ENCODE peak calls at places on chromosome 20, in six cellular contexts. X, F, P, T, J and A are unnamed samples. For H3K36me3, the result is how much of the 10 kb centered on the place peaks cover.

GRCh38 chr20:3239026-3239866 is at the start of gene SLC4A11:
- DNase-seq in X (peak), F (peak), P (peak), T (no peak), J (peak), A (no peak)

GRCh38 chr20:43352996-43353395 is 104.7 kb upstream of the SRSF6 start:
- DNase-seq in X (no peak), F (no peak), P (no peak), T (no peak), J (no peak), A (no peak)

GRCh38 chr20:17083738-17084137 is 143.1 kb upstream of the PCSK2 start:
- DNase-seq in X (no peak), F (no peak), P (no peak), T (no peak), J (no peak), A (no peak)

GRCh38 chr20:11845311-11845710 is 72.4 kb upstream of the BTBD3 start:
- DNase-seq in X (no peak), F (no peak), P (no peak), T (no peak), J (no peak), A (no peak)

GRCh38 chr20:51062065-51062464 is 39.2 kb upstream of the KCNG1 start:
- DNase-seq in X (no peak), F (no peak), P (no peak), T (no peak), J (no peak), A (no peak)

GRCh38 chr20:57433658-57434389 is 42.6 kb downstream of the RBM38 start:
- DNase-seq in X (no peak), F (no peak), P (no peak), T (no peak), J (no peak), A (no peak)

GRCh38 chr20:63498950-63499332 is at the start of gene EEF1A2:
- DNase-seq in X (no peak), F (no peak), P (no peak), T (no peak), J (no peak), A (no peak)

GRCh38 chr20:57772349-57772964 is 62.6 kb upstream of the PMEPA1 start:
- DNase-seq in X (no peak), F (no peak), P (peak), T (no peak), J (no peak), A (no peak)

GRCh38 chr20:675453-676314 is at the start of gene SCRT2:
- DNase-seq in X (peak), F (peak), P (peak), T (peak), J (peak), A (no peak)

GRCh38 chr20:40251284-40251932 is 437.6 kb downstream of the MAFB start:
- DNase-seq in X (peak), F (peak), P (no peak), T (no peak), J (peak), A (no peak)

GRCh38 chr20:11591965-11592364 is 325.7 kb upstream of the BTBD3 start:
- DNase-seq in X (no peak), F (no peak), P (no peak), T (no peak), J (no peak), A (no peak)

GRCh38 chr20:9912858-9913434 is 74.1 kb upstream of the PAK5 start:
- DNase-seq in X (peak), F (peak), P (no peak), T (no peak), J (peak), A (no peak)

GRCh38 chr20:20439602-20440001 is 71.7 kb downstream of the INSM1 start:
- DNase-seq in X (no peak), F (no peak), P (no peak), T (no peak), J (no peak), A (no peak)

GRCh38 chr20:14155361-14155760 is 160.0 kb downstream of the MACROD2 start:
- DNase-seq in X (no peak), F (no peak), P (no peak), T (no peak), J (no peak), A (no peak)

DNA sequence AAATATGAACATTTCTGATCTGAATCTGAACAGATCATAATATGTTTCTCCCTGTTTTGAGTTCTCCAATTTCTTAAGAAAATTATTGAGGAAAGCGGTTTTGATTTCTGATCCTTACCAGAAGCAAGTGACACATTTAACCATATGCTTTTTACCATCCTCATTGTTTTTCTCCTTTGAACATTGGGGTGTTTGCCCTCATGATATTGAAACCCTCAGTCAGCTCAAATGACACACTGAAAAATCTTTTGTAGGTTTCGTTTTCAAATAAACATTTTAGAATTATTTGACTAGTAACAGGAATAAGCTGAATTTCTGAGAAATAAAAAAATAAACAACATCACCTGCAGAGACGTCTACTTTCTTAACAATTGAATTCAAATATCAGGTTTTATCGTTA is 252.1 kb downstream of the DOK5 start:
- DNase-seq in X (no peak), F (no peak), P (no peak), T (no peak), J (no peak), A (no peak)
- H3K36me3 ChIP-seq in X (under half), F (under half), P (under half), T (under half), J (under half), A (under half)

GRCh38 chr20:25566821-25567220 is 18.5 kb downstream of the NINL start:
- DNase-seq in X (no peak), F (no peak), P (no peak), T (no peak), J (no peak), A (no peak)

GRCh38 chr20:25571240-25571639 is 14.1 kb downstream of the NINL start:
- DNase-seq in X (no peak), F (no peak), P (no peak), T (no peak), J (no peak), A (no peak)

GRCh38 chr20:25567286-25567685 is 18.0 kb downstream of the NINL start:
- DNase-seq in X (no peak), F (no peak), P (no peak), T (no peak), J (no peak), A (no peak)

GRCh38 chr20:25571817-25572216 is 13.5 kb downstream of the NINL start:
- DNase-seq in X (no peak), F (no peak), P (no peak), T (no peak), J (no peak), A (no peak)

DNA sequence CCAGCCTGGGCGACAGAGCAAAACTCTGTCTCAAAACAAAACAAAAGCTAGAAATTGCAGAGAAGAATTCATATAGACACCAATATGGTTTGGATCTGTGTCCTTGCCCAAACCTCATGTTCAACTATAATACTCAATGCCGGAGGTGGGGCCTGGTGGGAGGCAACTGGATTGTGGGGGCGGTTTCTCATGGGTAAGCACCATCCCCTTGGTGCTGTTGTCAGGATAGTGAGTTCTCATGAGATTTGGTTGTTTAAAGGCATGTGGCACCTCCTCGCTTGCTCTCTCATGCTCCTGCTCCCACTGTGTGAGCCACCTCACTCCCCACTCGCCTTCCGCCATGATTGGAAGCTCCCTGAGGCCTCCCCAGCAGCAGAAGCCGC is 15.2 kb downstream of the NINL start:
- DNase-seq in X (no peak), F (no peak), P (no peak), T (no peak), J (no peak), A (no peak)
- H3K36me3 ChIP-seq in X (under half), F (under half), P (under half), T (under half), J (under half), A (under half)

GRCh38 chr20:45963059-45964011 is 8.7 kb downstream of the ZNF335 start:
- DNase-seq in X (no peak), F (peak), P (peak), T (no peak), J (peak), A (no peak)

GRCh38 chr20:45968081-45968671 is 3.8 kb downstream of the ZNF335 start:
- DNase-seq in X (no peak), F (peak), P (peak), T (no peak), J (no peak), A (no peak)

GRCh38 chr20:45964024-45964423 is 8.0 kb downstream of the ZNF335 start:
- DNase-seq in X (no peak), F (peak), P (no peak), T (no peak), J (no peak), A (no peak)

GRCh38 chr20:45967551-45968080 is 4.4 kb downstream of the ZNF335 start:
- DNase-seq in X (no peak), F (peak), P (peak), T (no peak), J (no peak), A (no peak)

GRCh38 chr20:45965169-45966002 is 6.6 kb downstream of the ZNF335 start:
- DNase-seq in X (no peak), F (peak), P (peak), T (no peak), J (no peak), A (no peak)
- H3K36me3 ChIP-seq in X (under half), F (half or more), P (under half), T (under half), J (under half), A (half or more)

GRCh38 chr20:4867036-4867435 is 134.3 kb downstream of the SLC23A2 start:
- DNase-seq in X (no peak), F (no peak), P (no peak), T (no peak), J (no peak), A (no peak)

GRCh38 chr20:4873396-4873795 is 127.9 kb downstream of the SLC23A2 start:
- DNase-seq in X (no peak), F (no peak), P (no peak), T (no peak), J (no peak), A (no peak)

GRCh38 chr20:4869290-4870193 is 131.8 kb downstream of the SLC23A2 start:
- DNase-seq in X (peak), F (no peak), P (no peak), T (no peak), J (no peak), A (no peak)

GRCh38 chr20:4871486-4871885 is 129.8 kb downstream of the SLC23A2 start:
- DNase-seq in X (no peak), F (no peak), P (no peak), T (no peak), J (no peak), A (no peak)

DNA sequence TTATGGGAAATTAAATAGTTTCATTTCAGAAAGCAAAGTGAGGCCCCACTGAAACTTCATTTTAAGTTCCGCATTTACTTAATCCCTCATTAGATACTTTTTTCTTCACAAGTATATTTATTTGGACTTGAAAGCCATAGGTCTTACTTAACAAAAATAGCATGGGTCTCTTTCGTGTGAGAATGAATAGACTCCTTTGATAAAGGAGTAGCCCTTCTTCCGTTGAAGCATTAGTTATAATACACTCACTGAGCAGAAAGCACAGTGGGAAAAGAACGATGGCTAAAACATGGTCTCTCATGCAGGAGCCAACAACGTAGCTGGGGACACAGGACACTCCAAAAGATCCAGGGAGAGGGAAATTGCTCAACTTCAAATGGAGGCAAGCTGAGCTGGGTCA is 130.4 kb downstream of the SLC23A2 start:
- DNase-seq in X (no peak), F (no peak), P (no peak), T (no peak), J (no peak), A (no peak)
- H3K36me3 ChIP-seq in X (under half), F (half or more), P (under half), T (under half), J (under half), A (under half)

DNA sequence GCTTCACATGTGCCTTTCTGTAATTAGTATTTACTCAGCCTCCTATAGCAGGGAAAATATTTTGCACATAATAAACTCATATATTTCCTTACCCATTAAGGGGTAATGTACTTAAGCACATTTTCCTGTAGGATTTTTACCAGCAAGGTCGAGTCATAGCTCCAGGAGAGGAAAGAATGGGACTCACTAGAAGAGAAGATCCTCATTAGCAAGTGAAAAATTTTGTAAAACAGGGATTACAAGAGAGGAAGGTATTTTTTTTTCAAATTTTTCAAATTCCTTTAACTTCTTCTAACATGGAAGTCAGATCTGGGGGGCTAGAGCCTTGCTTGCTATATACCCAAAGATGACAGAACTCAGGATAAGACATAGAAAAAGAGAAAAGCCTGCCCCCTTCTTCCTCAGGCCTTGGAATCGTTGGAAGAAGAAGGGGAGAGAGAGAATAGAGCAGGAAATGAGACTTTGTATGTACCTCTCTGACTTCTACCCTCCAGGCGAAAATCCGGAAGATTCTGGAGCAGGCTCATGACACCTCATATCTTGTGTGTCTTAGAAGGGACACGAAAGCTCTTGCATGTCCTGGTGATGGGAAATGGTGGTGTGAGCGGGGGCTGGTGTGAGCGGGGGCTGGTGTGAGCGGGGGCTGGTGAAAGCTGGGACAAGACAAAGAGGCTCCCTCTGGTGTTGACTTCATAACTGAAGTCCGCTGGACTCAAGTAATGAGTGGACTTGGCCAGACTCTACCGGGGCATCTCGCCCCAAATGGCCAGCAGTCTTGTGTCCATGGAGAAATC is 256.9 kb upstream of the PLCB4 start:
- DNase-seq in X (no peak), F (no peak), P (no peak), T (no peak), J (no peak), A (no peak)
- H3K36me3 ChIP-seq in X (under half), F (under half), P (under half), T (under half), J (under half), A (under half)

DNA sequence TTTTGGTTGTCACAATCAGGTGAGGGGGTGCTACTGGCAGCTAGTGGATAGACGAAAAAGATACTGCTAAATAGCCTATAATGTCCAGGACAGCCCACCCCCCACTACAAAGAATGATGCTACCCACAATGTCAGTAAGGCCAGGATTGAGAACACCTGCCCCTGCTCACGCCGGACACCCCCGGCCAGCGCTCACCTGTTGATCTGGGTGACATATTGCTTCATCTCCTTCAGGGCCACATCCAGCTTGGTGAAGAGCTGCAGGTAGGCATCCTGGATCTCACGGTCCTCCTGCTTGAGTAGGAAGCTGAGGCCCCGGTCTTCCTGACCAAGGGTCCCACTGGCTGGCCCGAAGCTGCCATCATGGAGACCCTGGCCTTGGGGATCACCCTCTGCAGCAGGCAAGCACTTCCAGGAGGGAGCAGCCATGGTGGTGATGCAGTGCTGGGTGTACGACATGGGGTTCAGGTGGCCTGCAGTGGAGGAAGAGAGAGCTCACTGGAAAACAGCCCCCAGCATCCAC is 178.6 kb downstream of the PREX1 start:
- DNase-seq in X (no peak), F (no peak), P (no peak), T (no peak), J (no peak), A (no peak)
- H3K36me3 ChIP-seq in X (under half), F (half or more), P (under half), T (half or more), J (under half), A (half or more)

GRCh38 chr20:25495189-25495824 is 87.8 kb downstream of the GINS1 start:
- DNase-seq in X (no peak), F (no peak), P (no peak), T (no peak), J (no peak), A (no peak)
- H3K36me3 ChIP-seq in X (under half), F (under half), P (under half), T (under half), J (under half), A (under half)

GRCh38 chr20:37356387-37356786 is 10.4 kb downstream of the SRC start:
- DNase-seq in X (peak), F (peak), P (peak), T (no peak), J (peak), A (peak)
- H3K36me3 ChIP-seq in X (under half), F (under half), P (under half), T (under half), J (under half), A (under half)

GRCh38 chr20:25279403-25279802 is 31.5 kb downstream of the PYGB start:
- DNase-seq in X (peak), F (peak), P (no peak), T (no peak), J (peak), A (no peak)
- H3K36me3 ChIP-seq in X (under half), F (half or more), P (under half), T (under half), J (under half), A (half or more)